ENCODE peak calls at places on chromosome 13, in ten cellular contexts. A is CD4-positive, alpha-beta T cell; N is heart right ventricle; Y is lower leg skin; W is psoas muscle; X is tibial nerve; Z is osteoblast; D is D721Med; K is WERI-Rb-1; C is bronchial epithelial cell. V is an unnamed sample.
A peak's percentile ranks its signal among the peaks of the same experiment; 100 is the strongest.

GRCh38 chr13:106753241-106753640 is 185.3 kb upstream of the ARGLU1 start:
- DNase-seq in A (no peak), N (peak; percentile 35), Y (no peak), W (no peak), X (no peak), Z (no peak), D (no peak), K (peak; percentile 64), C (no peak), V (no peak)

GRCh38 chr13:101714195-101714594 is 261.7 kb downstream of the ITGBL1 start:
- DNase-seq in A (no peak), N (no peak), Y (no peak), W (no peak), X (no peak), Z (no peak), D (no peak), K (no peak), C (no peak), V (no peak)

GRCh38 chr13:79290595-79291244 is 115.3 kb downstream of the RBM26 start:
- DNase-seq in A (no peak), N (no peak), Y (no peak), W (no peak), X (no peak), Z (no peak), D (no peak), K (peak; percentile 28), C (no peak), V (no peak)

GRCh38 chr13:99768986-99769385 is 202.6 kb downstream of the ZIC5 start:
- DNase-seq in A (no peak), N (no peak), Y (no peak), W (no peak), X (no peak), Z (no peak), D (no peak), K (no peak), C (no peak), V (no peak)

GRCh38 chr13:48194392-48194754 is 38.6 kb upstream of the ITM2B start:
- DNase-seq in A (no peak), N (no peak), Y (no peak), W (no peak), X (no peak), Z (no peak), D (no peak), K (no peak), C (peak; percentile 46), V (no peak)

GRCh38 chr13:50396001-50396400 is 380.8 kb downstream of the KCNRG start:
- DNase-seq in A (no peak), N (no peak), Y (no peak), W (no peak), X (no peak), Z (peak; percentile 22), D (no peak), K (no peak), C (peak; percentile 100), V (no peak)

GRCh38 chr13:112067871-112068305 is 939 bp downstream of the SOX1 start:
- DNase-seq in A (no peak), N (no peak), Y (no peak), W (no peak), X (no peak), Z (peak; percentile 85), D (no peak), K (no peak), C (no peak), V (no peak)

GRCh38 chr13:50678464-50679162 is 164.9 kb downstream of the DLEU7 start:
- DNase-seq in A (no peak), N (no peak), Y (no peak), W (no peak), X (no peak), Z (peak; percentile 54), D (no peak), K (no peak), C (peak; percentile 66), V (no peak)

GRCh38 chr13:88751994-88752393 is 1080.8 kb downstream of the SLITRK5 start:
- DNase-seq in A (no peak), N (no peak), Y (no peak), W (no peak), X (no peak), Z (no peak), D (peak; percentile 12), K (peak; percentile 53), C (no peak), V (no peak)

GRCh38 chr13:97855570-97855970 is 97.9 kb upstream of the IPO5 start:
- DNase-seq in A (no peak), N (no peak), Y (no peak), W (no peak), X (no peak), Z (peak; percentile 73), D (peak; percentile 27), K (peak; percentile 69), C (peak; percentile 60), V (no peak)

GRCh38 chr13:22939157-22939556 is 241.6 kb upstream of the SGCG start:
- DNase-seq in A (no peak), N (no peak), Y (no peak), W (no peak), X (no peak), Z (no peak), D (no peak), K (no peak), C (no peak), V (no peak)

GRCh38 chr13:22938576-22938975 is 242.2 kb upstream of the SGCG start:
- DNase-seq in A (no peak), N (no peak), Y (no peak), W (no peak), X (no peak), Z (no peak), D (no peak), K (no peak), C (no peak), V (no peak)

GRCh38 chr13:22937241-22937640 is 243.5 kb upstream of the SGCG start:
- DNase-seq in A (no peak), N (no peak), Y (no peak), W (no peak), X (no peak), Z (no peak), D (no peak), K (no peak), C (no peak), V (no peak)

GRCh38 chr13:22940090-22940710 is 240.6 kb upstream of the SGCG start:
- DNase-seq in A (no peak), N (no peak), Y (no peak), W (no peak), X (no peak), Z (no peak), D (no peak), K (no peak), C (no peak), V (no peak)

GRCh38 chr13:22940736-22941135 is 240.0 kb upstream of the SGCG start:
- DNase-seq in A (no peak), N (no peak), Y (no peak), W (no peak), X (no peak), Z (no peak), D (no peak), K (no peak), C (no peak), V (no peak)
- TF ChIP-seq CTCF in A (no peak), N (no peak), Y (no peak), W (no peak), X (no peak), Z (no peak), D (no peak), K (no peak), C (no peak), V (no peak)

GRCh38 chr13:110109910-110110309 is 197.0 kb downstream of the COL4A1 start:
- DNase-seq in A (no peak), N (peak; percentile 79), Y (peak; percentile 88), W (peak; percentile 87), X (no peak), Z (peak; percentile 100), D (no peak), K (peak; percentile 79), C (no peak), V (no peak)

GRCh38 chr13:110108348-110109139 is 198.4 kb downstream of the COL4A1 start:
- DNase-seq in A (no peak), N (peak; percentile 81), Y (no peak), W (peak; percentile 78), X (peak; percentile 59), Z (peak; percentile 97), D (peak; percentile 90), K (peak; percentile 94), C (peak; percentile 72), V (no peak)

GRCh38 chr13:110110783-110111182 is 196.2 kb downstream of the COL4A1 start:
- DNase-seq in A (no peak), N (no peak), Y (peak; percentile 58), W (no peak), X (no peak), Z (no peak), D (no peak), K (no peak), C (no peak), V (no peak)

GRCh38 chr13:110107568-110108347 is 199.2 kb downstream of the COL4A1 start:
- DNase-seq in A (no peak), N (no peak), Y (no peak), W (no peak), X (no peak), Z (no peak), D (no peak), K (peak; percentile 71), C (no peak), V (no peak)

DNA sequence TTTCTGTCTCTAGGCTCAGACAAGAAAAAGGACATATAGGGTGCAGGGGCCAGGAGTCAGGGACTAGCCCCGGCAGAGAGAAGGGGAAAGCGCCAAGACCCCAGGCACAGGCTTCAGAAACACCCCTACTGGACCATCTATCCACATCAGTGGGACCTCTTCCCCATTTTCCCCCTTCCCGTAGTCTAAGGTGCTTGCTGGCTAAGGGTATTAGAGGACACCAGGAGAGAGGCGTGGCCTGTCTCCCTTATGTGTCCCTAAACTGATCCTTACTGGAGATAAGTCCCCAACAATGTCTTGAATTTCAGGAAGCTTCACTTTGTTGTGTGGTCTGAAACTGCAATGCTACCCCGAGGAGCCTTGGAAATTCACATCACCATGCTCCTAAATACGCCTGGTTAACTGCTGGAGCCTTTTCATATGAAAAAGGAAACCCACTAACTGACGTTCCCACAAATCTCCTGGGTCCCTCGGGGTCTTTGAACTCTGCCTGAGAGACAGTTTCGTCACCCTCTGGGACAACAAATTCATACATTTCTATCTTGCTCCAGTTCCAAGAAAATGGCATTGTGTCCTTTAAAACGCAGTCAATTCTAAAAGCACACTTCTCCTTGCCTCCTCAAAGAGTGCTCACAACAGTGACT is 197.7 kb downstream of the COL4A1 start:
- DNase-seq in A (no peak), N (no peak), Y (no peak), W (no peak), X (no peak), Z (no peak), D (no peak), K (no peak), C (no peak), V (no peak)
- TF ChIP-seq CTCF in A (no peak), N (no peak), Y (no peak), W (no peak), X (no peak), Z (no peak), D (no peak), K (no peak), C (no peak), V (no peak)

GRCh38 chr13:33107403-33107760 is 91.2 kb downstream of the KL start:
- DNase-seq in A (no peak), N (no peak), Y (no peak), W (no peak), X (no peak), Z (no peak), D (no peak), K (no peak), C (no peak), V (no peak)
- TF ChIP-seq CTCF in A (no peak), N (no peak), Y (no peak), W (no peak), X (no peak), Z (no peak), D (no peak), K (no peak), C (no peak), V (no peak)

GRCh38 chr13:73059460-73060250 is 850 bp downstream of the KLF5 start:
- DNase-seq in A (peak; percentile 51), N (peak; percentile 55), Y (peak; percentile 90), W (peak; percentile 58), X (no peak), Z (peak; percentile 56), D (no peak), K (peak; percentile 72), C (no peak), V (no peak)
- TF ChIP-seq CTCF in A (no peak), N (no peak), Y (no peak), W (peak; percentile 22), X (no peak), Z (no peak), D (peak; percentile 15), K (peak; percentile 58), C (peak; percentile 17), V (peak; percentile 29)

V was measured in type B pancreatic cell.